ENCODE peak calls at places on chromosomes 11 and 22, in five cellular contexts. B, E, X, P and G are unnamed samples. For H3K36me3, the result is how much of the 10 kb centered on the place peaks cover.

GRCh38 chr22:38201718-38202436 is at the start of gene MAFF:
- DNase-seq in P (peak), E (peak), B (peak), X (peak), G (peak)

GRCh38 chr11:102853055-102853454 is 9.6 kb upstream of the MMP3 start:
- DNase-seq in P (no peak), X (no peak), B (no peak), E (no peak), G (no peak)

GRCh38 chr11:65298131-65298535 is 16.5 kb upstream of the CDC42EP2 start:
- DNase-seq in B (peak), E (peak), P (no peak), X (no peak), G (peak)

GRCh38 chr22:38312261-38312800 is 4.9 kb downstream of the CSNK1E start:
- DNase-seq in P (no peak), B (no peak), E (peak), X (no peak), G (no peak)

GRCh38 chr11:133893381-133893780 is 48.1 kb upstream of the SPATA19 start:
- DNase-seq in X (peak), E (no peak), B (no peak), P (no peak), G (no peak)

GRCh38 chr11:3833461-3833860 is 7.3 kb downstream of the RHOG start:
- DNase-seq in B (no peak), X (no peak), E (no peak), P (no peak), G (no peak)

GRCh38 chr11:31555938-31556337 is 46.4 kb downstream of the ELP4 start:
- DNase-seq in B (no peak), E (no peak), X (no peak), P (no peak), G (no peak)

GRCh38 chr22:36365020-36365411 is 22.8 kb downstream of the MYH9 start:
- DNase-seq in B (peak), P (peak), X (peak), E (peak), G (peak)

GRCh38 chr11:11965192-11965591 is 43.2 kb downstream of the DKK3 start:
- DNase-seq in P (no peak), E (no peak), B (no peak), X (no peak), G (no peak)

GRCh38 chr11:77188323-77188911 is 60.4 kb downstream of the MYO7A start:
- DNase-seq in B (peak), E (peak), P (peak), X (peak), G (peak)

GRCh38 chr11:84824624-84825023 is 802.5 kb downstream of the DLG2 start:
- DNase-seq in E (no peak), X (no peak), B (no peak), P (no peak), G (no peak)
- H3K27ac ChIP-seq in E (no peak), X (no peak), B (no peak), P (no peak), G (no peak)

DNA sequence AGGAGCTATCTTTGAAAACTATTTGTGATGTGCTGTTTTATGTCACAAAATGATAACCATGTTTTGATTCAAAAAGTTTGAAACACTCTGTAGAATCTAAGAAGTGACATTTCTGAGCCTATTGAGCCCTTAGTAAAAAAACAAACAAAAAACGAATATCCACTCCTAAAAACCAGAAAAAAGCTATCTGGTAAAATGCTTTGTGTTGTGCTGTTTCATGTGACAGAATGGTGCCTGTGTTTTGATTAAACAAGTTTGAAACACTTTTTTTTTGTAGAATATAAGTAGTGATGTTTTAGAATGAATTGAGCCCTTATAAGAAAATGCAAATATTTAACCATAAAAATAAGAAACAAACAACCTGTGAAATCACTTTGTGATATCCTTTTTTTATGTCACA is 105.2 kb upstream of the VPREB1 start:
- DNase-seq in P (no peak), E (no peak), B (no peak), X (no peak), G (no peak)
- H3K36me3 ChIP-seq in P (under half), E (under half), B (under half), X (under half), G (under half)

DNA sequence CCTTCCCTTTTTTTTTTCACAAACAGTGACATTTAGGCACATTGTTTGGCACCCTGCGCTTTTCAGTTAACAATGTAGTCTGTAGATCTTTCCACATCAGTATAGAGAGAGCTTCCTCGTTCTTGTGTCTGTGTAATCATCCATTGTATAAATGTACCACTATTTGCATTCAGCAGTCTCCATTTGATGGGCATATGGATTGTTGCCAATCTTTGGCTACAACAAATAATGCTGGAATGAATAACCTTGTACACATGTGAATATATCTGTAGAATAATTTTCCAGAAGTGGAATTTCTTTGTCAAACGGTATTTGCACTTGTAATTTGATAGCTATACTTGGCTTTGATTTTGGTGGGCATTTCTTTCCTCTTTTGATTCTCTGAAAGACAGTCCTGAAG is 17.1 kb downstream of the MPEG1 start:
- DNase-seq in B (no peak), E (no peak), X (no peak), P (no peak), G (no peak)
- H3K27ac ChIP-seq in B (no peak), E (no peak), X (no peak), P (no peak), G (no peak)

GRCh38 chr11:71435278-71435951 is 12.8 kb downstream of the DHCR7 start:
- DNase-seq in X (no peak), P (no peak), B (no peak), E (no peak), G (no peak)
- H3K36me3 ChIP-seq in X (under half), P (under half), B (under half), E (under half), G (under half)